ENCODE peak calls at places on chromosomes 5 and 9, in nine cellular contexts. M, N, S, C, R, I, W, T and G are unnamed samples.

GRCh38 chr5:159640376-159640775 is 275.9 kb upstream of the ADRA1B start:
- DNase-seq in M (no peak), N (no peak), S (no peak), C (no peak), R (no peak), I (no peak), W (no peak), T (no peak), G (no peak)

GRCh38 chr5:443239-444151 is 519 bp downstream of the EXOC3 start:
- DNase-seq in M (no peak), N (peak), S (peak), C (peak), R (peak), I (peak), W (no peak), T (no peak), G (peak)

GRCh38 chr5:153425914-153426313 is 64.6 kb upstream of the GRIA1 start:
- DNase-seq in M (peak), N (no peak), S (no peak), C (no peak), R (no peak), I (no peak), W (no peak), T (no peak), G (no peak)

GRCh38 chr5:95962475-95962773 is 773 bp upstream of the ELL2 start:
- DNase-seq in M (no peak), N (no peak), S (no peak), C (no peak), R (no peak), I (no peak), W (no peak), T (no peak), G (no peak)

GRCh38 chr9:7407246-7407645 is 392.3 kb downstream of the DMAC1 start:
- DNase-seq in M (no peak), N (no peak), S (no peak), C (no peak), R (no peak), I (no peak), W (no peak), T (no peak), G (no peak)

GRCh38 chr5:179793470-179794139 is at the start of gene LTC4S:
- DNase-seq in M (no peak), N (peak), S (peak), C (no peak), R (peak), I (peak), W (peak), T (peak), G (no peak)

GRCh38 chr5:142296914-142297417 is 27.9 kb downstream of the SPRY4 start:
- DNase-seq in M (peak), N (no peak), S (no peak), C (no peak), R (no peak), I (peak), W (no peak), T (peak), G (no peak)

GRCh38 chr9:127053057-127053821 is 69.2 kb downstream of the ANGPTL2 start:
- DNase-seq in M (no peak), N (no peak), S (no peak), C (no peak), R (no peak), I (no peak), W (no peak), T (peak), G (no peak)

GRCh38 chr9:116048072-116048471 is 105.5 kb upstream of the PAPPA start:
- DNase-seq in M (no peak), N (no peak), S (no peak), C (no peak), R (no peak), I (no peak), W (no peak), T (no peak), G (no peak)

GRCh38 chr9:117218951-117219350 is 195.9 kb downstream of the ASTN2 start:
- DNase-seq in M (no peak), N (no peak), S (no peak), C (no peak), R (no peak), I (no peak), W (no peak), T (no peak), G (no peak)

GRCh38 chr9:91427873-91428272 is 4.2 kb upstream of the NFIL3 start:
- DNase-seq in M (no peak), N (no peak), S (no peak), C (peak), R (no peak), I (no peak), W (no peak), T (no peak), G (no peak)

GRCh38 chr9:132609829-132610228 is 27.4 kb downstream of the BARHL1 start:
- DNase-seq in M (no peak), N (no peak), S (no peak), C (peak), R (no peak), I (no peak), W (no peak), T (no peak), G (no peak)

GRCh38 chr9:119368681-119369581 is at the start of gene BRINP1:
- DNase-seq in M (peak), N (no peak), S (no peak), C (peak), R (no peak), I (peak), W (no peak), T (peak), G (peak)

GRCh38 chr5:99928490-99928889 is 606.7 kb upstream of the FAM174A start:
- DNase-seq in M (no peak), N (no peak), S (no peak), C (no peak), R (no peak), I (no peak), W (no peak), T (no peak), G (no peak)

GRCh38 chr5:40401965-40402364 is 277.8 kb upstream of the PTGER4 start:
- DNase-seq in M (no peak), N (no peak), S (no peak), C (peak), R (no peak), I (no peak), W (no peak), T (no peak), G (no peak)

GRCh38 chr9:12464910-12465512 is 228.2 kb upstream of the TYRP1 start:
- DNase-seq in M (peak), N (no peak), S (no peak), C (peak), R (peak), I (no peak), W (peak), T (no peak), G (no peak)

DNA sequence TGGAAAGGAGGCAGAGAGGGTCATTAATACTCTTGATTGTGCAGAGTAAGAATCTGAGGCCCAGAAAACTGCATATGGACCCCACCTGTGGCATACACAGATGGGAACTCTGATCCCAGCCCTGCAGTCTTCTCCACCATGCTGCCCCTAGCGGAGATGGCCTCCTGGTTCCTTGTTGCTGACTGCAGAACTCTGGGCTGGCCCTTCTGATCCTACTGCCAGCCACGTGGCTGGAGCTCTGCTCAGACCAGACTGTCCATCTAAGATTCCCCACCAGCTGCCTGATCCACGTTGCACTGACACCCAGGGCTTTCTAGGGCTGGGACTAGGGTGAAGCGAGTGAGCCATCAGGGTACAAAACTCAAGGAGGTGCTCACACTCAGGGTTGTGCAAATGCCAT is 245.7 kb upstream of the NR4A3 start:
- DNase-seq in M (no peak), N (no peak), S (no peak), C (no peak), R (no peak), I (no peak), W (no peak), T (no peak), G (no peak)
- TF ChIP-seq CTCF in M (no peak), N (no peak), S (no peak), C (no peak), R (no peak), I (no peak), W (no peak), T (no peak), G (no peak)

GRCh38 chr5:61419141-61419540 is 87.1 kb downstream of the ZSWIM6 start:
- DNase-seq in M (no peak), N (no peak), S (no peak), C (no peak), R (no peak), I (no peak), W (no peak), T (no peak), G (no peak)
- TF ChIP-seq CTCF in M (no peak), N (no peak), S (no peak), C (no peak), R (no peak), I (no peak), W (no peak), T (no peak), G (no peak)

DNA sequence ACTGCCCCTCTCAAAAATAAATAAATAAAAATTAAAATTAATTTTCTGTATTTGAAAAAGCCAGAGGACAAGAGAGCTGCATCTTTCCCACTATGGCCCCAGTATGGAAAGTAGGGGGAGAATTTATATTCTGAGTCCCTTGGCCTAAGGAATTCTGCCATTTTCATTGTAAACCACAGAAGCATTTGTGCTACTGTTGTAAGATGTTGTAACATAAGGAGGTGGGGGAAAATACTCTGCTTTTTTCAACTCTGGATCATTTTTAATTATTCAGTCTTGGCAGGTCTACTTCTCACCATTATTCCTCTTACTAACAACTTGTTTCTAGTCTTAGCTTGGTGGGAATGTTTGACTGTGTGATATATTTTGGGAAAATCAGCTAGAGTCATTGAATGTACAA is 52.3 kb upstream of the APC start:
- DNase-seq in M (no peak), N (no peak), S (no peak), C (no peak), R (no peak), I (no peak), W (no peak), T (no peak), G (no peak)
- TF ChIP-seq CTCF in M (no peak), N (no peak), S (no peak), C (no peak), R (no peak), I (no peak), W (no peak), T (no peak), G (no peak)

DNA sequence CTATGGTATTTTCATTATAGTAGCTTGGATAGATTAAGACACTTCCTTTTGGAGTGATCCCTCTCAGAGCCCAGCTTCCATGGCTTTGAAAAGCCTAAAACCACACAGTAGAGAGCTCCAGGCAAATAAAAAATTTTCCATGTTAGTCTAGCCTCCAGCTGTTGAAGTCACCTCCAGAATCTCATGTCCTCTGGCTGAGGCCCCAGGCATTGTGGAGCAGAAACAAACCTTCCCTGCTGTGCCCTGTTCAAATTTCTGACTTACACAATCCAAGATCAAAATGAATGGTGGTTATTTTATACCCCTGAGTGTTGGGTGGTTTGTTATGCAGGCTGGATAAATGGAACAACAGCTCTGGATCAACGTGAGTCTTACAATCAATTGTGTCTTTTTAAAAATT is 203.9 kb downstream of the ICE1 start:
- DNase-seq in M (no peak), N (no peak), S (no peak), C (no peak), R (no peak), I (no peak), W (no peak), T (no peak), G (no peak)
- TF ChIP-seq CTCF in M (no peak), N (no peak), S (no peak), C (no peak), R (no peak), I (no peak), W (no peak), T (no peak), G (no peak)

GRCh38 chr9:106339882-106340281 is 523.1 kb upstream of the ZNF462 start:
- DNase-seq in M (no peak), N (no peak), S (no peak), C (no peak), R (no peak), I (no peak), W (no peak), T (no peak), G (no peak)
- TF ChIP-seq CTCF in M (no peak), N (no peak), S (no peak), C (no peak), R (no peak), I (no peak), W (no peak), T (no peak), G (no peak)

GRCh38 chr5:71836084-71836483 is 117.0 kb downstream of the CARTPT start:
- DNase-seq in M (no peak), N (no peak), S (no peak), C (peak), R (no peak), I (no peak), W (no peak), T (no peak), G (no peak)
- TF ChIP-seq CTCF in M (no peak), N (no peak), S (no peak), C (no peak), R (no peak), I (no peak), W (no peak), T (no peak), G (peak)

DNA sequence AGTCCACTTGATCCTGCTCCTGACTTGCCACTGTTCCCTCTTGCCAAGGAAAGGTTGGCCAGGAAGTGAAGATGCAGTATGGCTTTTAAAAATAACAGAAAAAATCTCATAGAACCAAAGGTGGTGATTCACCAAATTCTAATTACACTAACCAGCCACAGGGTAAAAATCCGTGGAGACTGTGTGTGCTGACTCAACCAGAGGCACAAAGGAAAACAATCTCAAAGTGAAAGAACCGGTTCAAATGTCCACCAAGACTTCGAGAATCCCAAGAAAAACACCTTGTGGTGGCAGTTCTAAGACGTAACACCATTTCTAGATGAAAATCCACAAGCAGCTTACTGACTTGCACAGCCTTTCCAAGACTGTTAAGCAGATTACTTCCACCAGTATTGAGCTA is 279.1 kb downstream of the TLE1 start:
- DNase-seq in M (no peak), N (no peak), S (no peak), C (peak), R (no peak), I (no peak), W (no peak), T (no peak), G (no peak)
- TF ChIP-seq CTCF in M (no peak), N (no peak), S (no peak), C (no peak), R (no peak), I (no peak), W (no peak), T (no peak), G (no peak)